ENCODE peak calls at places on chromosomes 16 and 17, in five cellular contexts. B, I, D, N and P are unnamed samples.

GRCh38 chr17:2440930-2441329 is 40.1 kb upstream of the MNT start:
- DNase-seq in B (no peak), D (no peak), I (no peak), N (no peak), P (no peak)

GRCh38 chr17:81814748-81815645 is 11.0 kb downstream of the GCGR start:
- DNase-seq in N (no peak), B (no peak), D (no peak), I (no peak), P (no peak)

GRCh38 chr16:50011707-50012106 is 13.3 kb upstream of the CNEP1R1 start:
- DNase-seq in N (no peak), D (no peak), B (no peak), I (no peak), P (no peak)

GRCh38 chr17:80377798-80378197 is 37.2 kb upstream of the ENDOV start:
- DNase-seq in B (no peak), N (no peak), I (no peak), D (no peak), P (no peak)

GRCh38 chr17:18033442-18034099 is 5.4 kb downstream of the ATPAF2 start:
- DNase-seq in I (no peak), B (no peak), N (no peak), D (peak; percentile 67), P (peak; percentile 60)

GRCh38 chr17:72984925-72985322 is 107.6 kb downstream of the SLC39A11 start:
- DNase-seq in I (no peak), D (no peak), N (peak; percentile 74), B (no peak), P (no peak)

GRCh38 chr16:11354733-11355574 is 9.7 kb downstream of the RMI2 start:
- DNase-seq in D (peak; percentile 79), I (peak; percentile 50), B (no peak), N (peak; percentile 65), P (peak; percentile 38)

GRCh38 chr17:37770631-37771518 is 26.0 kb upstream of the HNF1B start:
- DNase-seq in B (peak; percentile 87), I (no peak), N (peak; percentile 80), D (no peak), P (peak; percentile 67)

GRCh38 chr16:85412911-85413520 is 200.1 kb upstream of the GSE1 start:
- DNase-seq in I (no peak), D (no peak), N (peak; percentile 51), B (peak; percentile 16), P (peak; percentile 9)

GRCh38 chr16:74026373-74027281 is 270.0 kb upstream of the PSMD7 start:
- DNase-seq in B (no peak), D (no peak), I (no peak), N (no peak), P (no peak)

GRCh38 chr16:11800385-11800718 is 3.3 kb upstream of the ZC3H7A start:
- DNase-seq in D (no peak), B (no peak), N (peak; percentile 17), I (no peak), P (no peak)

GRCh38 chr17:58120195-58120822 is 27.9 kb upstream of the OR4D1 start:
- DNase-seq in I (no peak), B (no peak), D (no peak), N (no peak), P (peak; percentile 54)

GRCh38 chr17:77563439-77564102 is 394.9 kb upstream of the TNRC6C start:
- DNase-seq in D (no peak), B (no peak), I (no peak), N (peak; percentile 52), P (no peak)

GRCh38 chr17:8522577-8522976 is 86.9 kb downstream of the NDEL1 start:
- DNase-seq in I (no peak), N (no peak), D (no peak), B (no peak), P (no peak)

GRCh38 chr16:68954871-68955635 is 111.7 kb downstream of the TANGO6 start:
- DNase-seq in I (no peak), D (no peak), B (no peak), N (no peak), P (no peak)

DNA sequence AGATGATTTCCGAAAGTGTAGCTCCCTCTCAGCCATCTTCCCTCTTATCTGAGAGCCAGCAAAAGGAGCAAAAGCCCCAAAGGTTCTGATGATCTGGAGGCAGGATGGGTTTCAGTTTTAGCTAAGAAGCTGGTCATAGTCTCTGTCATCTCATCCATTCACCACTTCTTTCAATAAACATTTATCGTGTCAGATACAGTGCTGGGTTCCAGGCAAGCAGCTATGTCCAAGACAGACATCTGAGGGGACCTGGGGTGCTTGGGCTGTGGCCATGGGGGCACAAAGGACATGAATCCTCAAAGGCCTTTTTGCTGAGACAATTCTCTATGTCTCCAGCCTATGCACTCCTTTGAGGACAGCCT is 1.0 kb upstream of the ETV4 start:
- DNase-seq in D (no peak), N (no peak), I (no peak), B (no peak), P (no peak)
- H3K4me1 ChIP-seq in D (peaks cover 3% of the 10 kb centered on the region), N (peaks cover 10% of the 10 kb centered on the region), I (peaks cover 13% of the 10 kb centered on the region), B (peaks cover 18% of the 10 kb centered on the region), P (peaks cover 14% of the 10 kb centered on the region)

GRCh38 chr17:7439462-7440112 is at the start of gene FGF11:
- DNase-seq in N (no peak), B (peak; percentile 43), D (no peak), I (no peak), P (peak; percentile 30)
- H3K4me1 ChIP-seq in N (peaks cover 46% of the 10 kb centered on the region), B (peaks cover 26% of the 10 kb centered on the region), D (peaks cover 29% of the 10 kb centered on the region), I (peaks cover 43% of the 10 kb centered on the region), P (peaks cover 57% of the 10 kb centered on the region)

GRCh38 chr16:67846063-67846319 is 742 bp upstream of the NUTF2 start:
- DNase-seq in N (no peak), I (no peak), B (no peak), D (no peak), P (no peak)

GRCh38 chr16:67846320-67847063 is at the start of gene NUTF2:
- DNase-seq in I (peak; percentile 96), N (peak; percentile 98), B (peak; percentile 98), D (peak; percentile 85), P (peak; percentile 96)

GRCh38 chr16:67845291-67846062 is 1.3 kb upstream of the NUTF2 start:
- DNase-seq in I (no peak), D (no peak), B (no peak), N (no peak), P (no peak)

GRCh38 chr16:67848118-67848517 is 625 bp upstream of the CENPT start:
- DNase-seq in I (no peak), D (no peak), B (no peak), N (no peak), P (no peak)

GRCh38 chr16:67847064-67847861 is at the start of gene CENPT:
- DNase-seq in I (no peak), D (no peak), N (peak; percentile 90), B (peak; percentile 60), P (peak; percentile 80)
- H3K4me1 ChIP-seq in I (peaks cover 28% of the 10 kb centered on the region), D (peaks cover 26% of the 10 kb centered on the region), N (peaks cover 45% of the 10 kb centered on the region), B (peaks cover 40% of the 10 kb centered on the region), P (peaks cover 50% of the 10 kb centered on the region)

GRCh38 chr16:81573533-81573932 is 128.9 kb downstream of the CMIP start:
- DNase-seq in I (no peak), N (no peak), B (no peak), D (no peak), P (no peak)

GRCh38 chr16:81571592-81572230 is 127.1 kb downstream of the CMIP start:
- DNase-seq in B (peak; percentile 22), I (no peak), D (no peak), N (no peak), P (no peak)

GRCh38 chr16:81575834-81576233 is 131.2 kb downstream of the CMIP start:
- DNase-seq in B (no peak), D (no peak), N (no peak), I (no peak), P (no peak)

GRCh38 chr16:81575307-81575706 is 130.7 kb downstream of the CMIP start:
- DNase-seq in B (peak; percentile 16), I (no peak), D (no peak), N (no peak), P (no peak)

GRCh38 chr16:81574168-81574567 is 129.6 kb downstream of the CMIP start:
- DNase-seq in B (peak; percentile 18), D (no peak), N (no peak), I (no peak), P (no peak)
- H3K4me1 ChIP-seq in B (peaks cover 5% of the 10 kb centered on the region), D (no peaks in the 10 kb centered on the region), N (no peaks in the 10 kb centered on the region), I (no peaks in the 10 kb centered on the region), P (peaks cover 23% of the 10 kb centered on the region)

DNA sequence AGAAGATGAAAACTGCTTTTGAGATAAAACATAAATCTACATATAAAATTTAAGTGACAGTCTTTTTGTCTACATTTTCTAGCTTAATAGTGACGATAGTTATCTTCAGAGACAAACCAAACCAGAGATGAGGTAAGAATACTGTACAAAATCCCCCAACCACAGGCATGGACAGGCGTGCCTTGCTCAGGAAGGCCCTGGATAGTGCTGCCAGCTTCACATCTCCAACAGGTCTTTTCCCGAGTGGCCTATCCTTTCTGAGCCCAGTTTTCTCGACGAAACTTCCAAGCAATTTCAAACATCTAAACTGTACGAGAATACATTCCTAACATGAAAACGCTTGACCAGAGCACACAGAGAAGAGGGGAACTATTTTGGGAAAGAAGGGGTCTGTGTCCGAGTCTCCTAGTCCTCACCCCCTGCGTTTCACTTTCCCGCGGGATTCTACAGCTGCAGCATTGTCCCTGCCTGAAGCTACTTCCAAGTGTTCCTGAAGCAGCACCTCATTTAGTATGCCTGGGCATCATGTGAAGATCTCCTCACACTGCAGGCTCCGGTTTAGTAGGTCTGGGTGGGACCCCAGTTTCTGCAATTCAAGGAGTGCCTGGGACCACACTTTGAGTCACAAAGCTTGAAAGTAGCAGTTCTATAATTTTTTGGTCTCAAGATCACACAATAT is 37.8 kb downstream of the GNA13 start:
- DNase-seq in N (no peak), I (no peak), D (no peak), B (no peak), P (no peak)
- H3K4me1 ChIP-seq in N (peaks cover 71% of the 10 kb centered on the region), I (no peaks in the 10 kb centered on the region), D (peaks cover 24% of the 10 kb centered on the region), B (peaks cover 8% of the 10 kb centered on the region), P (peaks cover 46% of the 10 kb centered on the region)

DNA sequence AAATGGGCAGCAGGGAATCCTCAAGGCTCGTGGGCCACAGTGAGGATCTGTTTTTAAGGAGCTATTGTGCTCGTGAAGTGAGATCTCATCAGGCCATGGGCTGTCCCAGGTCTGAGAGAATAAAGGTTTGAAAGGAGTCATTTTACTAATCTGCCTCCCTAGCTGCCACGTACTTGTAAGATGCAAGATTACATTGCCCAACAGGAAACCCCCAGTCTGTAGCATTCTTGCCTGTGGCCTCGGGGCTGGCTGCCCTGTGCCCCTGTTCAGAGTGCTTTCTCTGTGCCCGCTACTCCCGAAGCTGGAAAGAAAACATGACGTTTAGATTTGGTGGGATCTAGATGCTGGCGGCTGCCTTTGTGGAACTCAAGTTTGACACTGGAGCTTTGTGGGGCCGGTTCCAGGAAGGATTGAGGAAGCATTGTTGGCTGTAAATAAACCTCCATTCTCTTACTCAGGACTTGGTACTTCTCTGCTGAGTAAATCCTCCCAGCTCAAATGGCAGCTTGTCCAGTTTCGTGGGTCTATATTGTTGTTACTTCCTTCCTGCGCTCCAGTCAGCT is 21.2 kb downstream of the SAP30BP start:
- DNase-seq in I (no peak), B (peak; percentile 16), N (peak; percentile 43), D (no peak), P (no peak)
- H3K4me1 ChIP-seq in I (peaks cover 13% of the 10 kb centered on the region), B (peaks cover 20% of the 10 kb centered on the region), N (peaks cover 64% of the 10 kb centered on the region), D (peaks cover 53% of the 10 kb centered on the region), P (peaks cover 50% of the 10 kb centered on the region)